ENCODE peak calls at places on chromosomes 11 and 22, in seven cellular contexts. C is nephron progenitor cell, V is tibial artery, W is adrenal gland, O is kidney epithelial cell, T is GM12865, M is breast epithelium. D is an unnamed sample.
A peak's percentile ranks its signal among the peaks of the same experiment; 100 is the strongest.

GRCh38 chr11:70525006-70525405 is 126.7 kb downstream of the CTTN start:
- DNase-seq in O (no peak), V (no peak), C (no peak), W (no peak), T (no peak), M (peak; percentile 53), D (no peak)

GRCh38 chr11:129324533-129325175 is 51.0 kb upstream of the BARX2 start:
- DNase-seq in M (peak; percentile 54), V (peak; percentile 45), C (no peak), W (peak; percentile 26), T (no peak), O (no peak), D (no peak)

GRCh38 chr11:69444381-69445130 is 36.9 kb upstream of the LINC01488 start:
- DNase-seq in C (peak; percentile 60), W (peak; percentile 41), T (no peak), O (peak; percentile 70), M (peak; percentile 94), V (peak; percentile 73), D (peak; percentile 32)

GRCh38 chr22:17607891-17608521 is 20.5 kb downstream of the ATP6V1E1 start:
- DNase-seq in O (no peak), T (no peak), V (no peak), C (no peak), M (no peak), W (no peak), D (no peak)

GRCh38 chr22:21738966-21739365 is 3.4 kb upstream of the YPEL1 start:
- DNase-seq in W (no peak), M (no peak), O (no peak), C (no peak), T (no peak), V (no peak), D (no peak)

GRCh38 chr11:125164091-125164421 is 495 bp upstream of the PKNOX2 start:
- DNase-seq in V (no peak), O (no peak), M (no peak), T (no peak), W (no peak), C (no peak), D (no peak)

GRCh38 chr11:26230021-26230420 is 101.9 kb upstream of the ANO3 start:
- DNase-seq in C (no peak), V (no peak), W (no peak), O (no peak), T (no peak), M (no peak), D (no peak)

GRCh38 chr11:69913591-69914285 is 94.5 kb upstream of the FGF3 start:
- DNase-seq in V (peak; percentile 13), T (no peak), C (peak; percentile 2), O (no peak), M (no peak), W (peak; percentile 9), D (no peak)

GRCh38 chr11:43547411-43547718 is 133.2 kb upstream of the HSD17B12 start:
- DNase-seq in T (no peak), C (peak; percentile 40), W (peak; percentile 29), O (no peak), V (no peak), M (no peak), D (no peak)

GRCh38 chr22:19207902-19208283 is 29.4 kb upstream of the SLC25A1 start:
- DNase-seq in C (no peak), W (no peak), V (no peak), O (no peak), M (no peak), T (no peak), D (no peak)

GRCh38 chr11:120835601-120836228 is 188.2 kb upstream of the TBCEL start:
- DNase-seq in W (no peak), O (no peak), T (peak; percentile 81), M (no peak), V (no peak), C (no peak), D (no peak)

GRCh38 chr11:12733091-12733490 is 58.9 kb downstream of the TEAD1 start:
- DNase-seq in M (no peak), V (no peak), C (no peak), O (no peak), T (no peak), W (no peak), D (no peak)

GRCh38 chr11:25943777-25944661 is 387.9 kb upstream of the ANO3 start:
- DNase-seq in W (no peak), O (no peak), C (no peak), T (no peak), V (no peak), M (no peak), D (no peak)

GRCh38 chr22:37077802-37078448 is 26.4 kb downstream of the KCTD17 start:
- DNase-seq in W (peak; percentile 60), M (no peak), C (peak; percentile 91), T (peak; percentile 78), V (no peak), O (no peak), D (peak; percentile 72)

GRCh38 chr22:19120829-19121630 is 1.2 kb downstream of the DGCR2 start:
- DNase-seq in O (no peak), M (peak; percentile 83), V (no peak), W (peak; percentile 71), C (peak; percentile 49), T (no peak), D (peak; percentile 33)

GRCh38 chr11:129960216-129961214 is 42.1 kb downstream of the PRDM10 start:
- DNase-seq in V (no peak), W (peak; percentile 40), O (peak; percentile 74), C (no peak), T (peak; percentile 63), M (no peak), D (no peak)

GRCh38 chr22:47200273-47201051 is 438.0 kb downstream of the TBC1D22A start:
- DNase-seq in V (no peak), O (no peak), W (no peak), M (peak; percentile 10), T (no peak), C (no peak), D (no peak)

GRCh38 chr11:106724293-106724892 is 293.9 kb downstream of the GUCY1A2 start:
- DNase-seq in V (no peak), O (no peak), W (no peak), T (no peak), M (no peak), C (no peak), D (no peak)

GRCh38 chr11:119607726-119608125 is 121.3 kb downstream of the NECTIN1 start:
- DNase-seq in C (no peak), V (no peak), O (no peak), W (no peak), M (no peak), T (no peak), D (no peak)

GRCh38 chr11:93908689-93909088 is 58.3 kb upstream of the VSTM5 start:
- DNase-seq in V (no peak), O (peak; percentile 92), M (no peak), C (no peak), W (no peak), T (no peak), D (no peak)

GRCh38 chr22:22060200-22061084 is 77.9 kb upstream of the TOP3B start:
- DNase-seq in W (peak; percentile 34), O (no peak), C (peak; percentile 86), V (peak; percentile 43), T (peak; percentile 74), M (no peak), D (peak; percentile 41)

GRCh38 chr22:49656291-49656851 is 171.3 kb downstream of the BRD1 start:
- DNase-seq in O (no peak), W (no peak), C (no peak), M (no peak), T (no peak), V (no peak), D (no peak)

GRCh38 chr11:2156416-2157182 is 4.4 kb downstream of the INS start:
- DNase-seq in T (peak; percentile 31), W (peak; percentile 83), C (peak; percentile 92), M (peak; percentile 55), O (no peak), V (peak; percentile 67), D (peak; percentile 88)

DNA sequence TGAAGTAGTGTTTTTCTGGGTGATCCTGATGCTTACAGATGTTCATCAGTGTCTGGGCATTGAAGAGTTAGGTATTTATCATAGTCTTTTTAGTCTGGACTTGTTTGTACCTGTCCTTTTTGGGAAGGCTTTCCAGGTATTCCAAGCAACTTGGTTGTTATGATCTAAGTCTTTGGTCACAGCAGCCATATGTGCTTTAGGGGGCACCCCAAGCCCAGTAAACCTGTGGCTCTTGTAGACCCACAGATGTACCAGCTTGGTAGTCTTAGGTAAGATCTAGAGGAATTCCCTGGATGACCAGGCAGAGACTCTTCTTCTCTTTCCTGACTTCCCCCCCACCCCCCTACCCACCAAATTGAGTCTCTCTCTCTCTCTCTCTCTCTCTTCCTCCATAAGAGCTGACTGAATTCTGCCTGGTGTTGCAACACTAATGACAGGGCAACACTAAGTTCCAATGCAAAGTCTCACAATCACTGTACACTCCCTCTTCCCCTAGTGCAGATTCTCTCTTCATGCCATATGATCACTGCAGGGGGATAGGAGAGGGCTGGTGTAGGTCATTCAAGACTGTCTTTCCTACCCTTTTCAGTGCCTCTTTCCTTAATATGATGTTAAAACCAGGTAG is 24.5 kb upstream of the MMP8 start:
- DNase-seq in T (no peak), M (no peak), W (no peak), C (no peak), V (no peak), O (no peak), D (no peak)
- TF ChIP-seq CTCF in T (no peak), M (no peak), W (no peak), C (no peak), V (no peak), O (no peak), D (no peak)

DNA sequence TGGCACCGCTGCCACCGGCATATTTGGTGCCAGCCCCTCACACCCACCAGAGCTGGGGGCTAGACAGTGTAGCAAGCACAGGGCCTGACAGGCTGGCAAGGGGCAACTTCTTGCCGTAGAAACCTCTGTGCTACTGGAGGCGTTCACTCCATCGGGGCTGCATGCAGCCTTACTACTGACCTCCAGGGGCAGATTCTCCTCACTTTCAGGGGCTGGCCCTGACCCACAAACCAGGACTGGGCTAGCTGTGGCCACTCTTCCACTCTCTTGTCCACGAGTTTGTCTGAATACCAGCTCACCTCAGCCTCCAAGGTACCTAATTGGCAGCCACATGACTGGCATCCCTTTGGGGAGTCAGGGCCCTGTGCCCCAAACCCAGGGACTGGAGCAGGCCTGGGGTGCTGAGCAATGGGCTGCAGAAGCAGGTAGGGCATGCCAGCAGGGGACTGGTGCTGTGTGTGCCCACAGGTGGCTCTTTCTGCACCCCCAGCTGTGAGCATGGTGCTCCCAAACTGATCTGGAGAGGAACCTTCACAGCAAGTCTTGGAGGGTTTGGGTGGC is 2.1 kb upstream of the LMO1 start:
- DNase-seq in C (no peak), T (no peak), V (no peak), W (no peak), M (no peak), O (no peak), D (no peak)
- TF ChIP-seq CTCF in C (peak; percentile 42), T (no peak), V (no peak), W (no peak), M (no peak), O (peak; percentile 20), D (peak; percentile 54)

DNA sequence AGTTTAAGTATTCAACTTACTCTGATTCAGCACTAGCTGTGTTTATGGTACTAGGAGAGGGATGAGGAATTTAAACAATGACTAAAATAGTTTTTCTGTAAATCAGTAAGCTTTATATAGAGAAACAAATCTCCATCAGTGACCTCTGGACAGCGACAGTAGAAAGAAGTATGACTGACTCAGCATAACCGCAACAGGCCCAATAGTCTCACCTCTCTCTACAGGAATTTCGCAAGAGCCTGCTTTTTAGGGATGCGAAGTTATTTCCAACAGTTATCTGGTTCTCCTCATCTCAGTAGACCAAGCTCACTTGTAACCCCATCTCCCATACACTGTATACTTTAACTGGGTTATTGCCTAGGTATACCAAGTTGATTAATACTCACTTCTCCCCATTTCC is 770.5 kb upstream of the CCDC90B start:
- DNase-seq in M (no peak), V (no peak), O (peak; percentile 5), W (no peak), T (no peak), C (no peak), D (no peak)
- TF ChIP-seq CTCF in M (no peak), V (no peak), O (no peak), W (no peak), T (no peak), C (no peak), D (no peak)

GRCh38 chr11:134367781-134368180 is 36.0 kb downstream of the GLB1L2 start:
- DNase-seq in W (no peak), M (no peak), V (no peak), O (no peak), T (no peak), C (no peak), D (no peak)
- TF ChIP-seq CTCF in W (no peak), M (no peak), V (no peak), O (no peak), T (no peak), C (no peak), D (no peak)